ENCODE peak calls at places on chromosome X, in seven cellular contexts. B is mesothelial cell of epicardium, T is colonic mucosa, S is left lung, A is ovary, U is GM23338, M is SK-N-SH. V is an unnamed sample.

GRCh38 chrX:39576081-39576701 is 521.6 kb downstream of the BCOR start:
- DNase-seq in B (no peak), T (no peak), S (no peak), A (no peak), U (peak; percentile 6), M (peak; percentile 57), V (no peak)

GRCh38 chrX:84168095-84168494 is 19.9 kb downstream of the RPS6KA6 start:
- DNase-seq in B (no peak), T (no peak), S (no peak), A (no peak), U (no peak), M (no peak), V (no peak)

GRCh38 chrX:38124000-38124399 is 96.7 kb downstream of the SRPX start:
- DNase-seq in B (no peak), T (no peak), S (no peak), A (no peak), U (peak; percentile 13), M (peak; percentile 3), V (no peak)

GRCh38 chrX:4588893-4589292 is 875.4 kb upstream of the PRKX start:
- DNase-seq in B (no peak), T (no peak), S (no peak), A (no peak), U (no peak), M (no peak), V (no peak)

GRCh38 chrX:53715336-53715924 is 28.9 kb upstream of the HUWE1 start:
- DNase-seq in B (no peak), T (no peak), S (no peak), A (no peak), U (no peak), M (no peak), V (no peak)

GRCh38 chrX:39816871-39817731 is 280.7 kb downstream of the BCOR start:
- DNase-seq in B (no peak), T (no peak), S (no peak), A (peak; percentile 52), U (peak; percentile 86), M (no peak), V (no peak)

GRCh38 chrX:133921764-133922389 is 63.5 kb downstream of the GPC3 start:
- DNase-seq in B (no peak), T (peak; percentile 62), S (peak; percentile 42), A (no peak), U (peak; percentile 82), M (peak; percentile 16), V (no peak)

GRCh38 chrX:13897571-13897970 is 80.7 kb upstream of the GPM6B start:
- DNase-seq in B (no peak), T (no peak), S (no peak), A (no peak), U (no peak), M (no peak), V (no peak)

GRCh38 chrX:75301060-75301459 is 27.2 kb downstream of the UPRT start:
- DNase-seq in B (no peak), T (no peak), S (no peak), A (no peak), U (no peak), M (no peak), V (no peak)

DNA sequence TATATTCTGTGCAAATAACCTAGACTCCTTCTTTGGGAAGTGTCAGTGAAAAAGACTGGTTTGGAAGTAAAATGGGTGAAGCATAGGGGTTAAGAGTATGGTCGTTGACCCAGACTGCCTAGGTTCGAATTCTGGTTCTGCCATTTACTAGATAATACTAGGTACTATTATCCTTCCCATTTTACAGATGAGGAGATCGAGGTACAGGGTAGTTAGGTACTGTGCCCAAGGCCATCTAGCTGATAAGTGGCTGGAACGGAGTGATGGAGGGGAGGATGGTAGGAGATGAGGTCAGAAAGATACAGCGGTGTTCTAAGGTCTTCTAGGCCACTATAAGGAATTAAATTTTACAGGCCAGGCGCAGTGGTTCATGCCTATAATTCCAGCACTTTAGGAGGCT is 11.1 kb downstream of the GLOD5 start:
- DNase-seq in B (no peak), T (no peak), S (no peak), A (no peak), U (no peak), M (no peak), V (no peak)
- TF ChIP-seq CTCF in B (no peak), T (no peak), S (no peak), A (no peak), U (no peak), M (no peak), V (no peak)

GRCh38 chrX:118183606-118184005 is 67.0 kb upstream of the KLHL13 start:
- DNase-seq in B (no peak), T (no peak), S (no peak), A (no peak), U (peak; percentile 45), M (no peak), V (no peak)
- TF ChIP-seq CTCF in B (no peak), T (no peak), S (no peak), A (no peak), U (peak; percentile 71), M (peak; percentile 35), V (no peak)

DNA sequence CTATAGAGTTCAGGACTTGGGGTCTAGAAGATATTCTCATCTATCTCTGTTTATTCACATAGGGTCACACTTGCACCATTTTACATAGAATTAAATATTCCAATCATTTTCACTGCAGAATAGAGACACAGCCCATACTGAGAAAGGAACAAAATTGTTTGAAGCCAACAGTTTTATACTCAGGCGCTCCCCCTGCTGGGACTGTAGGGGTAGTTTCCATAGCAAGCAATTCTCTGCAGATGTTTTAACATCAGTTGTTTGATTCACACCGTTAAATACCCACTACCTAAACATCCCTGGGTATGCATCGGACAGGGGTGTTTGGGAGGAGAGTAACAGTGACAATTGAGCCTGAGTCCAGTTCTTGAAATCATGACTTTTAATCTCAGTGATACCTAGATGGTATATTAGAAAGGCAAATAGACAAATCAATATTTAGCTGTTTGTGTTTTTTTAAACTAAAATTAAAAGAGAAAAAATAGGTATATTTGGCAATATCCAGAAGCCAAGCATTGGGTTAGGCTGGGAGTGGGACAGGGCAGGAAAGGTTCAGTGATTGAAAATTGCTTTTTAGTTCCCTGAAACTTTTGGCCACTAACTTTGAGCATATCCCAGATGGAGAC is 33.8 kb downstream of the LONRF3 start:
- DNase-seq in B (no peak), T (peak; percentile 26), S (no peak), A (no peak), U (peak; percentile 49), M (peak; percentile 43), V (no peak)
- TF ChIP-seq CTCF in B (peak; percentile 50), T (peak; percentile 55), S (peak; percentile 63), A (no peak), U (peak; percentile 60), M (peak; percentile 80), V (peak; percentile 28)

GRCh38 chrX:21934414-21934813 is 6.1 kb upstream of the SMS start:
- DNase-seq in B (no peak), T (no peak), S (no peak), A (no peak), U (no peak), M (no peak), V (no peak)

GRCh38 chrX:21929209-21929608 is 11.3 kb upstream of the SMS start:
- DNase-seq in B (no peak), T (no peak), S (no peak), A (no peak), U (no peak), M (no peak), V (no peak)

GRCh38 chrX:21932277-21932996 is 8.1 kb upstream of the SMS start:
- DNase-seq in B (no peak), T (no peak), S (peak; percentile 47), A (no peak), U (no peak), M (no peak), V (no peak)

GRCh38 chrX:21930986-21931385 is 9.5 kb upstream of the SMS start:
- DNase-seq in B (no peak), T (no peak), S (no peak), A (no peak), U (no peak), M (no peak), V (no peak)

GRCh38 chrX:21933077-21933476 is 7.4 kb upstream of the SMS start:
- DNase-seq in B (no peak), T (no peak), S (no peak), A (no peak), U (peak; percentile 33), M (no peak), V (no peak)
- TF ChIP-seq CTCF in B (no peak), T (no peak), S (no peak), A (no peak), U (peak; percentile 45), M (peak; percentile 48), V (no peak)

V was measured in D721Med.